ENCODE peak calls at places on chromosomes 7 and 10, in five cellular contexts. W is GM20000; A is hippocampal formation; U is activated CD8-positive, alpha-beta memory T cell treated with anti-CD3 and anti-CD28 coated beads for 1 hour; V is NCI-H1092. N is an unnamed sample.

GRCh38 chr7:23759556-23760391 is 49.8 kb downstream of the STK31 start:
- DNase-seq in W (no peak), A (no peak), U (no peak), V (no peak), N (no peak)

GRCh38 chr7:27200761-27201230 is 905 bp upstream of the HOXA13 start:
- DNase-seq in W (no peak), A (no peak), U (no peak), V (no peak), N (no peak)

GRCh38 chr10:96236876-96237275 is 34.5 kb downstream of the BLNK start:
- DNase-seq in W (no peak), A (no peak), U (no peak), V (no peak), N (no peak)

GRCh38 chr7:17948503-17949238 is 8.4 kb upstream of the SNX13 start:
- DNase-seq in W (no peak), A (no peak), U (no peak), V (no peak), N (no peak)

GRCh38 chr7:19969859-19970493 is 196.6 kb upstream of the TMEM196 start:
- DNase-seq in W (no peak), A (no peak), U (no peak), V (no peak), N (no peak)

GRCh38 chr10:91032614-91033248 is 111.8 kb upstream of the ANKRD1 start:
- DNase-seq in W (no peak), A (no peak), U (no peak), V (no peak), N (no peak)

GRCh38 chr7:148838905-148839304 is 45.2 kb downstream of the EZH2 start:
- DNase-seq in W (peak), A (no peak), U (no peak), V (no peak), N (peak)

GRCh38 chr10:99859585-99859984 is 77.1 kb downstream of the ABCC2 start:
- DNase-seq in W (no peak), A (no peak), U (no peak), V (no peak), N (no peak)

GRCh38 chr7:5229451-5230271 is 39.6 kb downstream of the WIPI2 start:
- DNase-seq in W (no peak), A (no peak), U (no peak), V (no peak), N (no peak)

GRCh38 chr7:132825932-132826480 is 249.7 kb upstream of the PLXNA4 start:
- DNase-seq in W (no peak), A (peak), U (no peak), V (no peak), N (no peak)

GRCh38 chr7:112938895-112939588 is 147.6 kb downstream of the GPR85 start:
- DNase-seq in W (peak), A (peak), U (peak), V (no peak), N (peak)

GRCh38 chr7:143882020-143882610 is 19.9 kb downstream of the TCAF1 start:
- DNase-seq in W (peak), A (peak), U (no peak), V (peak), N (no peak)

GRCh38 chr10:46228076-46229071 is 58.4 kb upstream of the ANTXRL start:
- DNase-seq in W (peak), A (peak), U (peak), V (no peak), N (peak)

GRCh38 chr7:128139406-128139805 is 101.7 kb upstream of the LEP start:
- DNase-seq in W (no peak), A (no peak), U (no peak), V (no peak), N (no peak)

GRCh38 chr7:131231381-131232220 is 96.1 kb upstream of the MKLN1 start:
- DNase-seq in W (peak), A (peak), U (peak), V (no peak), N (peak)

GRCh38 chr10:79285315-79286185 is 61.7 kb upstream of the PPIF start:
- DNase-seq in W (peak), A (no peak), U (no peak), V (no peak), N (no peak)

GRCh38 chr10:14652067-14652466 is 122.6 kb downstream of the FAM107B start:
- DNase-seq in W (no peak), A (no peak), U (no peak), V (no peak), N (no peak)

GRCh38 chr10:52486840-52487611 is 172.9 kb downstream of the DKK1 start:
- DNase-seq in W (no peak), A (no peak), U (no peak), V (no peak), N (peak)

GRCh38 chr7:106841896-106842390 is 23.1 kb upstream of the PIK3CG start:
- DNase-seq in W (no peak), A (no peak), U (no peak), V (peak), N (no peak)

GRCh38 chr7:69898189-69898588 is 299.9 kb downstream of the AUTS2 start:
- DNase-seq in W (peak), A (no peak), U (no peak), V (no peak), N (no peak)

GRCh38 chr10:91123246-91123645 is 97.2 kb upstream of the PCGF5 start:
- DNase-seq in W (no peak), A (no peak), U (no peak), V (no peak), N (no peak)

GRCh38 chr7:13724631-13725566 is 264.6 kb downstream of the ETV1 start:
- DNase-seq in W (no peak), A (no peak), U (no peak), V (peak), N (no peak)

GRCh38 chr7:50376056-50376455 is 71.5 kb downstream of the IKZF1 start:
- DNase-seq in W (no peak), A (no peak), U (no peak), V (no peak), N (no peak)

GRCh38 chr10:114508376-114508775 is 104.1 kb upstream of the AFAP1L2 start:
- DNase-seq in W (no peak), A (no peak), U (no peak), V (no peak), N (no peak)

GRCh38 chr10:86480571-86480970 is 41.0 kb downstream of the WAPL start:
- DNase-seq in W (no peak), A (no peak), U (no peak), V (no peak), N (no peak)

GRCh38 chr10:79002336-79002735 is 66.4 kb upstream of the ZMIZ1 start:
- DNase-seq in W (no peak), A (no peak), U (no peak), V (no peak), N (no peak)

GRCh38 chr7:142088022-142088714 is 23.4 kb upstream of the MGAM2 start:
- DNase-seq in W (no peak), A (peak), U (no peak), V (peak), N (no peak)

GRCh38 chr10:118754132-118754555 is 626 bp downstream of the CACUL1 start:
- DNase-seq in W (peak), A (peak), U (peak), V (no peak), N (peak)

GRCh38 chr7:38382627-38383026 is 109.2 kb upstream of the TARP start:
- DNase-seq in W (no peak), A (no peak), U (no peak), V (no peak), N (no peak)

GRCh38 chr10:133342942-133343341 is 4.2 kb upstream of the PRAP1 start:
- DNase-seq in W (no peak), A (no peak), U (no peak), V (no peak), N (no peak)

GRCh38 chr10:72509206-72509799 is 116.6 kb downstream of the MICU1 start:
- DNase-seq in W (no peak), A (no peak), U (no peak), V (no peak), N (no peak)

GRCh38 chr7:43232376-43232775 is 119.9 kb downstream of the HECW1 start:
- DNase-seq in W (no peak), A (no peak), U (no peak), V (no peak), N (no peak)

GRCh38 chr10:122132882-122133634 is 138.0 kb upstream of the BTBD16 start:
- DNase-seq in W (no peak), A (no peak), U (no peak), V (no peak), N (no peak)

GRCh38 chr10:75175046-75175445 is 35.5 kb upstream of the VDAC2 start:
- DNase-seq in W (no peak), A (no peak), U (no peak), V (no peak), N (no peak)